ENCODE peak calls at places on chromosomes 5 and 9, in nine cellular contexts. O is suprapubic skin, Y is fibroblast of lung, M is kidney, Z is H9, U is psoas muscle, N is tibial nerve, T is IMR-90, Q is dorsolateral prefrontal cortex. K is an unnamed sample.

GRCh38 chr5:137231535-137231934 is 267.6 kb downstream of the SPOCK1 start:
- DNase-seq in Q (no peak), T (peak; percentile 21), M (no peak), N (no peak), U (no peak), Z (no peak), Y (peak; percentile 61), O (no peak), K (no peak)

GRCh38 chr9:128628471-128629048 is 28.1 kb downstream of the DYNC2I2 start:
- DNase-seq in Z (no peak), M (peak; percentile 74), O (no peak), Q (no peak), N (peak; percentile 51), T (no peak), Y (no peak), U (peak; percentile 91), K (peak; percentile 73)

GRCh38 chr5:146852089-146852488 is 26.5 kb downstream of the PPP2R2B start:
- DNase-seq in Z (no peak), M (no peak), Q (no peak), O (no peak), T (no peak), Y (no peak), N (no peak), U (no peak), K (no peak)

GRCh38 chr9:21096172-21096900 is 18.6 kb upstream of the IFNB1 start:
- DNase-seq in Q (no peak), N (no peak), O (no peak), U (no peak), Y (peak; percentile 26), Z (no peak), M (no peak), T (peak; percentile 61), K (no peak)

GRCh38 chr5:14628346-14628745 is 36.2 kb upstream of the OTULIN start:
- DNase-seq in Y (peak; percentile 53), N (no peak), M (no peak), Q (no peak), T (peak; percentile 64), Z (peak; percentile 41), U (no peak), O (no peak), K (no peak)

GRCh38 chr9:88733651-88734470 is 198.9 kb downstream of the NXNL2 start:
- DNase-seq in Z (no peak), Q (no peak), T (peak; percentile 60), O (peak; percentile 86), N (no peak), U (peak; percentile 88), M (peak; percentile 86), Y (peak; percentile 85), K (no peak)

GRCh38 chr5:92562065-92562464 is 1019.0 kb downstream of the NR2F1-AS1 start:
- DNase-seq in O (no peak), U (no peak), M (no peak), Q (no peak), N (no peak), Z (no peak), T (peak; percentile 19), Y (no peak), K (no peak)

GRCh38 chr5:83714780-83715179 is 5.9 kb downstream of the HAPLN1 start:
- DNase-seq in Y (no peak), O (no peak), N (no peak), Q (no peak), Z (no peak), M (no peak), U (no peak), T (no peak), K (no peak)

GRCh38 chr5:127210082-127210481 is 80.5 kb upstream of the MEGF10 start:
- DNase-seq in T (no peak), Y (peak; percentile 5), O (no peak), Z (no peak), N (no peak), U (no peak), Q (no peak), M (no peak), K (no peak)

GRCh38 chr5:95317687-95318086 is 32.8 kb upstream of the MCTP1 start:
- DNase-seq in T (no peak), N (no peak), Z (no peak), Q (no peak), O (no peak), M (no peak), U (no peak), Y (no peak), K (no peak)

GRCh38 chr5:167051369-167051768 is 1240.1 kb upstream of the WWC1 start:
- DNase-seq in M (no peak), Z (no peak), O (no peak), Y (no peak), U (no peak), N (no peak), T (no peak), Q (no peak), K (no peak)

GRCh38 chr9:124259273-124260078 is 1.7 kb downstream of the NEK6 start:
- DNase-seq in U (peak; percentile 81), T (peak; percentile 91), N (peak; percentile 58), M (peak; percentile 90), Q (no peak), Y (peak; percentile 93), Z (no peak), O (no peak), K (no peak)

GRCh38 chr9:93636172-93636661 is 59.8 kb downstream of the PHF2 start:
- DNase-seq in M (no peak), N (no peak), Z (no peak), T (no peak), Q (no peak), U (no peak), O (no peak), Y (no peak), K (no peak)

GRCh38 chr5:138829341-138829740 is 45.8 kb downstream of the LRRTM2 start:
- DNase-seq in M (no peak), Y (peak; percentile 23), T (peak; percentile 31), Z (no peak), O (no peak), U (no peak), Q (no peak), N (no peak), K (no peak)

GRCh38 chr5:178461426-178461730 is 128.8 kb downstream of the COL23A1 start:
- DNase-seq in Z (no peak), M (no peak), T (no peak), Q (no peak), N (no peak), U (no peak), O (peak; percentile 52), Y (no peak), K (no peak)

GRCh38 chr5:142699105-142699720 is 13.3 kb upstream of the FGF1 start:
- DNase-seq in U (peak; percentile 92), Y (peak; percentile 59), Z (peak; percentile 89), T (peak; percentile 84), Q (peak; percentile 88), N (peak; percentile 79), M (peak; percentile 93), O (peak; percentile 92), K (peak; percentile 86)

GRCh38 chr5:72156921-72157320 is 49.6 kb downstream of the MAP1B start:
- DNase-seq in N (no peak), T (peak; percentile 98), Q (no peak), U (no peak), Z (no peak), Y (peak; percentile 98), O (no peak), M (no peak), K (no peak)

DNA sequence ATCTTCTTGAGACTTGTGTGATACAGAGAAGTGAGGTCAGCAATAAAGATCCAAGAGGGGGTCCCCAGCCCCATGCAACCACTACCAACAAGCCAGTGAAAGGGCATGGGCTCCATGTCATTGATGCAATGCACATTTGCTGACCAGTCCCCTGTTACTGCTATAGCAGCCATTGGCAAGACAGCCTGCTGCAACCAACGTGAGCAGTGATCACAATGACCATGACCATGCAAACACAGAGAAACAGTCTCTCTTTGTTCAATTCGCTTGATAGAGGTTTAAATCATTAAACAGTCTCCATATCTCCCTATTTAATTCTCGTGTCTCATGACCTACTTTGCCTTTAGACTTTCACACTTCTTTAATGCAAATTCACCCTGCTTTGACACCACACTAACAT is 30.0 kb upstream of the FOXB2 start:
- DNase-seq in O (no peak), M (no peak), U (no peak), Z (no peak), Q (no peak), T (no peak), N (no peak), Y (no peak), K (no peak)
- H3K27ac ChIP-seq in O (no peak overlapping the region), M (no peak overlapping the region), U (no peak overlapping the region), Z (no peak overlapping the region), Q (no peak overlapping the region), T (no peak overlapping the region), N (no peak overlapping the region), Y (no peak overlapping the region), K (no peak overlapping the region)

DNA sequence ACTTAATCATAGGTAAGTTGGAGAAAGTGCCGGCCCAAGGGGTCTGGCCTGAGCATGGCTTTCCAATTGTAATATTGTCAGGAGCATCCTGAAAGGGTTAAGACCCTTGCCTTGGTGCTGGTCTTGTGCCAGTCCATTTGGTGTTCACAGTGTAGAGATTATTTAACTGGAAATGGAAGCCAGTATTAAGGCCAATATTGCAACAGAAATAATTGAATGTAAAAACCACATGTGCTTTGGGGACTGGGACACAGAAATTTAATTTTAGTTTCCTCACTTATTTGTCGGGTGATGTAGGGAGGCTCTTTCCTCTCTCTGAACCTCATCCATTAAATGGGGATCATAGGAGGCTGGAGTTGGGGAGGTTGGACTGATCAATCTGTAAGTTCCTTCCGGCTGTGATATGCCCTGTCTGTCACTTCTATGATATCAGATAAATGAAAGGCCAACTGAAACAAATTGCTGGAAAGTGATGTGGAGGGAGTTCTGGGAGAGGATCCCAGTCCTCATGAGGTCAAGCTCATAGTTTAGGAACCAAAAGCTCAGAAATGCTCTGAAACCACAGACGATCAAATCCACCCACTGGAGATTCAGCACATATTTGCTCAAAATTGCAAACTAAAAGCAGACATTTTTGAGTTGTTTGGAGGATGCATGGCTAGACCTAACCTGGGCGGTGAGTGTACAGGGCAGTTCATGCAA is 54.8 kb upstream of the COL15A1 start:
- DNase-seq in N (no peak), U (no peak), Z (no peak), M (no peak), Y (peak; percentile 60), O (no peak), Q (no peak), T (peak; percentile 27), K (no peak)
- H3K27ac ChIP-seq in N (no peak overlapping the region), U (peak overlapping the region; percentile 16), Z (no peak overlapping the region), M (no peak overlapping the region), Y (no peak overlapping the region), O (peak overlapping the region; percentile 29), Q (no peak overlapping the region), T (peak overlapping the region; percentile 17), K (no peak overlapping the region)

DNA sequence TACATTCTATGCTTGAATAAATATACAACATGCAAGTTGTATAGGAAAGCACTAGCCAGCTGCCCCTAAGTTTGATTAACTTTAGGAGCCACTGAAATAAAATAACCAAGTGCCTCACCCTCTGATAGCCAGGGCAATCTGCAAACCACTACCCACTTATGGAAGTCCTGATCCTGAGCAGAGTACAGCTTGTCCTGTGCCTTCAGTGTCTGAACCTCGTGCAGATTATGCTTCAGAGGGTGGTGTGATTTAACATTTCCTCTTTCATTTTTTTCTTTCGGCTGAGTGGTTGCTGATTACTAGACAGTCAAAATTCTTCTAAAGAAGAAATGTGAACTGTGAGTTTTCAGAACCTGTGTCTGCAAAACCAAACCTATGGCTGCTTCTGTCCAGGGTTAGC is 327.7 kb downstream of the PIK3R1 start:
- DNase-seq in T (no peak), Q (no peak), Z (no peak), N (no peak), Y (no peak), U (no peak), M (no peak), O (no peak), K (no peak)
- H3K27ac ChIP-seq in T (no peak overlapping the region), Q (no peak overlapping the region), Z (no peak overlapping the region), N (no peak overlapping the region), Y (no peak overlapping the region), U (no peak overlapping the region), M (no peak overlapping the region), O (peak overlapping the region; percentile 50), K (no peak overlapping the region)

GRCh38 chr9:80699551-80699998 is 989.8 kb downstream of the TLE1 start:
- DNase-seq in Z (no peak), U (no peak), Y (peak; percentile 98), T (peak; percentile 81), O (no peak), M (no peak), N (no peak), Q (no peak), K (no peak)
- H3K27ac ChIP-seq in Z (no peak overlapping the region), U (no peak overlapping the region), Y (no peak overlapping the region), T (no peak overlapping the region), O (no peak overlapping the region), M (no peak overlapping the region), N (no peak overlapping the region), Q (no peak overlapping the region), K (no peak overlapping the region)

K was measured in substantia nigra.